ENCODE peak calls at places on chromosomes 16 and 17, in eight cellular contexts. M is GM13977, H is cardiac fibroblast, L is dorsolateral prefrontal cortex, S is AG09319, Y is BJ, F is PC-3, T is activated B cell treated with CpG ODN at 0.5 μM for 24 hours. O is an unnamed sample.
A peak's percentile ranks its signal among the peaks of the same experiment; 100 is the strongest.

GRCh38 chr16:88505405-88506082 is 52.5 kb downstream of the ZFPM1 start:
- DNase-seq in T (no peak), Y (no peak), L (no peak), S (no peak), M (peak; percentile 70), F (peak; percentile 39), H (peak; percentile 9), O (peak; percentile 87)

GRCh38 chr17:83099570-83100181 is 20.3 kb downstream of the METRNL start:
- DNase-seq in L (no peak), T (no peak), M (no peak), F (no peak), S (no peak), Y (no peak), H (no peak), O (no peak)

GRCh38 chr17:72222571-72222970 is 101.8 kb downstream of the SOX9 start:
- DNase-seq in M (no peak), S (no peak), Y (no peak), F (no peak), H (no peak), T (no peak), L (no peak), O (no peak)

GRCh38 chr16:86566601-86566965 is at the start of gene FOXC2:
- DNase-seq in H (peak; percentile 98), F (no peak), M (peak; percentile 78), L (no peak), Y (peak; percentile 53), T (no peak), S (peak; percentile 85), O (peak; percentile 61)

GRCh38 chr17:37642706-37643105 is 540 bp downstream of the DDX52 start:
- DNase-seq in L (no peak), F (peak; percentile 19), Y (peak; percentile 9), T (no peak), S (no peak), H (peak; percentile 55), M (no peak), O (peak; percentile 8)

GRCh38 chr16:48531011-48531962 is 78.7 kb downstream of the N4BP1 start:
- DNase-seq in F (no peak), L (no peak), H (no peak), S (peak; percentile 42), T (no peak), M (no peak), Y (no peak), O (no peak)

GRCh38 chr16:70267516-70267915 is 15.8 kb upstream of the EXOSC6 start:
- DNase-seq in S (no peak), M (no peak), H (peak; percentile 71), Y (no peak), L (no peak), F (peak; percentile 52), T (no peak), O (no peak)

GRCh38 chr16:30659507-30660423 is 1.5 kb downstream of the FBRS start:
- DNase-seq in M (peak; percentile 48), H (peak; percentile 16), S (no peak), Y (no peak), F (no peak), L (no peak), T (peak; percentile 46), O (peak; percentile 58)

GRCh38 chr16:27408602-27409031 is 6.6 kb downstream of the IL21R start:
- DNase-seq in M (no peak), H (no peak), S (no peak), T (no peak), F (no peak), L (no peak), Y (no peak), O (peak; percentile 41)

GRCh38 chr16:88405325-88406060 is 22.7 kb downstream of the ZNF469 start:
- DNase-seq in L (no peak), M (no peak), H (peak; percentile 43), T (no peak), F (no peak), Y (no peak), S (peak; percentile 44), O (no peak)

GRCh38 chr17:80959330-80960036 is 32.2 kb upstream of the CHMP6 start:
- DNase-seq in L (peak; percentile 58), Y (peak; percentile 41), T (no peak), F (peak; percentile 45), H (peak; percentile 39), S (peak; percentile 83), M (no peak), O (no peak)

GRCh38 chr16:58116046-58116445 is 13.1 kb downstream of the CFAP20 start:
- DNase-seq in Y (no peak), M (no peak), S (no peak), H (no peak), L (no peak), F (no peak), T (no peak), O (no peak)

GRCh38 chr16:69620564-69620963 is 54.8 kb downstream of the NFAT5 start:
- DNase-seq in M (no peak), L (no peak), S (no peak), Y (no peak), H (peak; percentile 32), F (no peak), T (no peak), O (no peak)

GRCh38 chr17:79027925-79028491 is 4.0 kb downstream of the C1QTNF1 start:
- DNase-seq in S (no peak), M (no peak), T (peak; percentile 11), L (no peak), H (peak; percentile 45), Y (no peak), F (no peak), O (no peak)

GRCh38 chr17:48244121-48244711 is 136.7 kb downstream of the SNX11 start:
- DNase-seq in H (peak; percentile 54), S (no peak), L (no peak), F (peak; percentile 98), Y (peak; percentile 20), M (no peak), T (no peak), O (no peak)

GRCh38 chr16:69150146-69150865 is 17.9 kb downstream of the UTP4 start:
- DNase-seq in T (no peak), L (peak; percentile 66), F (peak; percentile 74), H (peak; percentile 87), S (peak; percentile 60), Y (no peak), M (peak; percentile 70), O (peak; percentile 66)

GRCh38 chr16:20638711-20639335 is 58.7 kb downstream of the ACSM1 start:
- DNase-seq in L (no peak), H (no peak), Y (no peak), F (no peak), M (no peak), T (no peak), S (no peak), O (no peak)

GRCh38 chr16:61929801-61930200 is 106.4 kb downstream of the CDH8 start:
- DNase-seq in S (no peak), H (no peak), Y (no peak), M (no peak), F (peak; percentile 79), L (no peak), T (no peak), O (no peak)

GRCh38 chr17:43547659-43548256 is 1.6 kb upstream of the ETV4 start:
- DNase-seq in S (no peak), F (no peak), M (no peak), Y (no peak), T (no peak), L (no peak), H (no peak), O (no peak)

GRCh38 chr17:63496663-63497400 is 20.0 kb downstream of the ACE start:
- DNase-seq in H (no peak), Y (no peak), M (no peak), S (no peak), T (no peak), F (no peak), L (no peak), O (no peak)

GRCh38 chr17:63495471-63495870 is 18.6 kb downstream of the ACE start:
- DNase-seq in Y (no peak), F (no peak), H (no peak), L (no peak), M (no peak), S (no peak), T (no peak), O (no peak)

GRCh38 chr17:63496177-63496576 is 19.3 kb downstream of the ACE start:
- DNase-seq in H (no peak), T (no peak), Y (no peak), L (no peak), S (no peak), M (no peak), F (no peak), O (no peak)

GRCh38 chr17:63498621-63499195 is 21.8 kb downstream of the ACE start:
- DNase-seq in M (no peak), H (peak; percentile 46), S (peak; percentile 55), Y (peak; percentile 36), F (peak; percentile 11), L (no peak), T (no peak), O (no peak)

GRCh38 chr17:63497708-63498483 is 21.0 kb downstream of the ACE start:
- DNase-seq in T (no peak), L (no peak), H (no peak), M (no peak), Y (no peak), S (no peak), F (peak; percentile 23), O (peak; percentile 29)
- TF ChIP-seq CTCF in T (no peak), L (no peak), H (no peak), M (no peak), Y (no peak), S (peak; percentile 10), F (peak; percentile 59), O (no peak)

GRCh38 chr17:40035162-40035559 is 19.0 kb downstream of the MED24 start:
- DNase-seq in T (no peak), L (peak; percentile 45), F (no peak), S (no peak), H (peak; percentile 64), M (no peak), Y (no peak), O (no peak)
- TF ChIP-seq CTCF in T (no peak), L (peak; percentile 51), F (peak; percentile 59), S (peak; percentile 73), H (peak; percentile 95), M (peak; percentile 39), Y (peak; percentile 79), O (peak; percentile 49)

GRCh38 chr17:70655179-70655578 is 485.8 kb downstream of the KCNJ2 start:
- DNase-seq in F (no peak), Y (no peak), H (no peak), S (no peak), L (no peak), M (no peak), T (no peak), O (no peak)
- TF ChIP-seq CTCF in F (no peak), Y (no peak), H (no peak), S (no peak), L (no peak), M (no peak), T (no peak), O (no peak)

DNA sequence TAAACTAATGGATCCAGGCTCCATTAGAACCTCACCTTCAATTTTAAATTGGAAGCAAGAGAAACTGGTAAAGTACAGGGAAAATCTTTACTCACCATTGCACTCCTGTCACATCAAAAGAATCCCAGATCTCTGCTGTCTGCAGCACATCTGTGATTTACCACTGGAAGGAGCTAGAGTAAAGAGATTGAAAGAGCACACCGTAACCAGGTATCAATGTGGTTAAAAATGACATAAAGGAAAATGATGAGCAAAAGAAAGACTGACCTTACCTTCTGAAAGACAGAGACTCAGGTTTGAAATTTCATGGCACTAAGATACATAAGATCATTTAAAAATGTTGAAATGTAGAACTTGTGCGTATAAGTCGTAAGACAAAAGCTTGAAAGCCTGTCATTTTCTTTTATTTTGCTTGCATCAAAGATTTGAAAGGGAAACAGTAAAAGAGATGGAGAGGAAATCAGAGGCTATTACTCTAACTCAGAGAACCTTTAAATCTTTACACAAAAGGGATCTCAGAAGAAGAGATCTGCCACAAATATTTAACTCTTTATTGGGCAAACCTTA is 678.2 kb upstream of the GOT2 start:
- DNase-seq in Y (no peak), L (no peak), M (no peak), H (peak; percentile 22), S (no peak), T (no peak), F (peak; percentile 54), O (no peak)
- TF ChIP-seq CTCF in Y (peak; percentile 37), L (peak; percentile 34), M (no peak), H (peak; percentile 25), S (peak; percentile 66), T (no peak), F (peak; percentile 65), O (no peak)

O was measured in activated CD8-positive, alpha-beta T cell treated with anti-CD3 and anti-CD28 coated beads for 36 hours.